ENCODE peak calls at places on chromosomes 13 and 19, in eight cellular contexts. T is ovary, C is stomach, I is HFF-Myc, P is upper lobe of right lung, M is choroid plexus epithelial cell, E is AG04450, Z is lower leg skin. B is an unnamed sample.

GRCh38 chr13:59774511-59774911 is 389.2 kb downstream of the DIAPH3 start:
- DNase-seq in T (no peak), C (no peak), I (no peak), P (no peak), M (peak; percentile 77), E (peak; percentile 47), Z (no peak), B (peak; percentile 17)

GRCh38 chr19:34145741-34146202 is 26.5 kb upstream of the LSM14A start:
- DNase-seq in T (peak; percentile 48), C (peak; percentile 54), I (peak; percentile 26), P (no peak), M (peak; percentile 73), E (no peak), Z (peak; percentile 27), B (peak; percentile 7)

GRCh38 chr13:48156466-48156865 is 61.6 kb upstream of the MED4 start:
- DNase-seq in T (no peak), C (peak; percentile 30), I (no peak), P (no peak), M (no peak), E (no peak), Z (peak; percentile 59), B (no peak)

GRCh38 chr13:102657630-102658029 is 37.2 kb downstream of the METTL21C start:
- DNase-seq in T (no peak), C (no peak), I (no peak), P (no peak), M (peak; percentile 23), E (no peak), Z (no peak), B (no peak)

GRCh38 chr19:6891761-6892385 is 4.5 kb downstream of the ADGRE1 start:
- DNase-seq in T (no peak), C (no peak), I (no peak), P (no peak), M (no peak), E (no peak), Z (no peak), B (no peak)

GRCh38 chr13:111929036-111929616 is 137.8 kb upstream of the SOX1 start:
- DNase-seq in T (peak; percentile 13), C (peak; percentile 18), I (no peak), P (peak; percentile 32), M (no peak), E (no peak), Z (no peak), B (no peak)

GRCh38 chr13:42633495-42633894 is 59.5 kb downstream of the TNFSF11 start:
- DNase-seq in T (no peak), C (no peak), I (no peak), P (no peak), M (peak; percentile 12), E (no peak), Z (no peak), B (no peak)

GRCh38 chr19:12783849-12784393 is 7.4 kb upstream of the JUNB start:
- DNase-seq in T (peak; percentile 60), C (no peak), I (no peak), P (peak; percentile 87), M (no peak), E (no peak), Z (peak; percentile 58), B (no peak)

GRCh38 chr19:6260912-6261636 is 18.7 kb downstream of the MLLT1 start:
- DNase-seq in T (peak; percentile 59), C (peak; percentile 41), I (no peak), P (no peak), M (peak; percentile 52), E (no peak), Z (no peak), B (no peak)

GRCh38 chr13:49113526-49114286 is 106.4 kb upstream of the MLNR start:
- DNase-seq in T (no peak), C (no peak), I (no peak), P (no peak), M (peak; percentile 68), E (peak; percentile 18), Z (no peak), B (peak; percentile 21)

GRCh38 chr19:13880059-13880672 is 3.2 kb downstream of the NANOS3 start:
- DNase-seq in T (peak; percentile 98), C (peak; percentile 99), I (peak; percentile 79), P (peak; percentile 99), M (peak; percentile 96), E (peak; percentile 84), Z (peak; percentile 97), B (peak; percentile 77)

GRCh38 chr19:55494172-55494761 is 6.0 kb downstream of the SSC5D start:
- DNase-seq in T (peak; percentile 90), C (no peak), I (no peak), P (no peak), M (peak; percentile 65), E (no peak), Z (no peak), B (no peak)

GRCh38 chr19:2274185-2274711 is 7.7 kb downstream of the PEAK3 start:
- DNase-seq in T (no peak), C (no peak), I (no peak), P (no peak), M (no peak), E (no peak), Z (no peak), B (no peak)

GRCh38 chr19:38736413-38737280 is 7.6 kb downstream of the CAPN12 start:
- DNase-seq in T (peak; percentile 62), C (peak; percentile 83), I (no peak), P (peak; percentile 91), M (peak; percentile 39), E (no peak), Z (peak; percentile 45), B (no peak)

GRCh38 chr19:15836595-15837398 is 21.3 kb upstream of the OR10H1 start:
- DNase-seq in T (peak; percentile 97), C (peak; percentile 96), I (peak; percentile 59), P (peak; percentile 97), M (peak; percentile 93), E (peak; percentile 79), Z (peak; percentile 99), B (peak; percentile 66)

GRCh38 chr13:59906413-59907027 is 257.2 kb downstream of the DIAPH3 start:
- DNase-seq in T (no peak), C (no peak), I (peak; percentile 19), P (no peak), M (peak; percentile 76), E (peak; percentile 8), Z (no peak), B (peak; percentile 13)

GRCh38 chr13:51305558-51305957 is 33.9 kb upstream of the SERPINE3 start:
- DNase-seq in T (no peak), C (no peak), I (no peak), P (no peak), M (peak; percentile 12), E (no peak), Z (no peak), B (no peak)

GRCh38 chr19:39997595-39998216 is 846 bp downstream of the ZNF546 start:
- DNase-seq in T (no peak), C (no peak), I (no peak), P (no peak), M (peak; percentile 60), E (no peak), Z (no peak), B (no peak)

GRCh38 chr13:20990910-20991525 is 70.4 kb downstream of the LATS2 start:
- DNase-seq in T (no peak), C (no peak), I (no peak), P (no peak), M (no peak), E (no peak), Z (no peak), B (no peak)
- TF ChIP-seq CTCF in T (no peak), C (no peak), I (no peak), P (no peak), M (peak; percentile 10), E (no peak), Z (no peak), B (no peak)

GRCh38 chr19:58439576-58440554 is at the start of gene ZNF132:
- DNase-seq in T (peak; percentile 96), C (peak; percentile 96), I (peak; percentile 99), P (peak; percentile 97), M (peak; percentile 100), E (peak; percentile 99), Z (peak; percentile 99), B (peak; percentile 99)

GRCh38 chr19:58440556-58440955 is 603 bp upstream of the ZNF132 start:
- DNase-seq in T (no peak), C (no peak), I (no peak), P (no peak), M (no peak), E (no peak), Z (no peak), B (no peak)
- H3K4me3 ChIP-seq in T (peak overlapping the region; percentile 61), C (peak overlapping the region; percentile 95), I (peak overlapping the region; percentile 57), P (peak overlapping the region; percentile 79), M (peak overlapping the region; percentile 66), E (peak overlapping the region; percentile 93), Z (peak overlapping the region; percentile 44), B (peak overlapping the region; percentile 68)

GRCh38 chr19:49683814-49684250 is 5.6 kb upstream of the ADM5 start:
- DNase-seq in T (no peak), C (no peak), I (no peak), P (no peak), M (no peak), E (no peak), Z (no peak), B (no peak)

GRCh38 chr19:49682274-49682673 is 5.2 kb downstream of the PRMT1 start:
- DNase-seq in T (no peak), C (no peak), I (no peak), P (no peak), M (no peak), E (no peak), Z (no peak), B (no peak)

GRCh38 chr19:49680473-49681351 is 3.6 kb downstream of the PRMT1 start:
- DNase-seq in T (peak; percentile 97), C (peak; percentile 93), I (no peak), P (peak; percentile 95), M (peak; percentile 92), E (peak; percentile 71), Z (peak; percentile 81), B (no peak)

GRCh38 chr19:49679832-49680472 is 2.9 kb downstream of the PRMT1 start:
- DNase-seq in T (no peak), C (no peak), I (no peak), P (no peak), M (no peak), E (no peak), Z (no peak), B (no peak)

GRCh38 chr19:49681830-49682229 is 4.8 kb downstream of the PRMT1 start:
- DNase-seq in T (peak; percentile 50), C (no peak), I (no peak), P (no peak), M (no peak), E (no peak), Z (no peak), B (no peak)
- TF ChIP-seq CTCF in T (no peak), C (no peak), I (no peak), P (no peak), M (no peak), E (no peak), Z (no peak), B (no peak)

DNA sequence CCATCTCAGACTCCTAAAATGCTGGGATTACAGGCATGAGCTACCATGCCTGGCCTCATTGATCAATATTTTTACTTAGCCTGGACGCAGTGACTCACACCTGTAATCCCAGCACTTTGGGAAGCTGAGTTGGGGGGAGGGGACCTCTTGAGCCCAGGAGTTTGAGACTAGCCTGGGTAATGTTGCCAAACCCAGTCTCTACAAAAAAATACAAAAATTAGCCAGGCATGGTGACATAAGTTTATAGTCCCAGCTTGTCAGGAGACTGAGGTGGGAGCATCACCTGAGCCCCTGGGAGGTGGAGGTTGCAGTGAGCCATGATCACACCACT is 1.9 kb downstream of the SAE1 start:
- DNase-seq in T (no peak), C (no peak), I (no peak), P (no peak), M (no peak), E (no peak), Z (no peak), B (no peak)
- H3K4me3 ChIP-seq in T (no peak overlapping the region), C (no peak overlapping the region), I (peak overlapping the region; percentile 94), P (no peak overlapping the region), M (no peak overlapping the region), E (peak overlapping the region; percentile 92), Z (no peak overlapping the region), B (no peak overlapping the region)

B was measured in AG09309.